ENCODE peak calls at places on chromosome 6, in seven cellular contexts. G, P, C, E, J, S and T are unnamed samples.

GRCh38 chr6:33774774-33775173 is 14.2 kb downstream of the LEMD2 start:
- DNase-seq in E (no peak), C (no peak), S (no peak), J (no peak), G (no peak), P (no peak), T (no peak)

GRCh38 chr6:12249516-12250394 is 40.4 kb upstream of the EDN1 start:
- DNase-seq in C (no peak), P (no peak), S (no peak), J (no peak), G (no peak), E (no peak), T (no peak)

GRCh38 chr6:18362058-18362561 is 25.0 kb upstream of the RNF144B start:
- DNase-seq in P (no peak), C (peak), S (no peak), J (no peak), E (peak), G (no peak), T (no peak)

GRCh38 chr6:44043036-44043478 is 84.2 kb downstream of the MRPL14 start:
- DNase-seq in P (peak), S (peak), E (no peak), J (no peak), G (peak), C (peak), T (no peak)

GRCh38 chr6:154907293-154907692 is 87.8 kb upstream of the TIAM2 start:
- DNase-seq in G (no peak), C (no peak), E (no peak), J (no peak), S (no peak), P (no peak), T (no peak)

GRCh38 chr6:84449220-84449619 is 221.8 kb upstream of the CEP162 start:
- DNase-seq in P (no peak), E (no peak), C (no peak), G (no peak), J (no peak), S (no peak), T (no peak)

GRCh38 chr6:124682751-124683150 is 279.5 kb upstream of the RNF217 start:
- DNase-seq in C (no peak), E (no peak), S (no peak), G (no peak), J (no peak), P (no peak), T (no peak)

GRCh38 chr6:157996918-157997702 is 15.4 kb downstream of the SYNJ2 start:
- DNase-seq in G (no peak), C (no peak), P (no peak), J (no peak), S (no peak), E (no peak), T (no peak)

GRCh38 chr6:159806021-159806458 is 6.0 kb downstream of the PNLDC1 start:
- DNase-seq in S (no peak), J (no peak), G (no peak), E (no peak), P (peak), C (peak), T (no peak)

GRCh38 chr6:168469198-168469943 is 28.4 kb downstream of the SMOC2 start:
- DNase-seq in P (no peak), J (no peak), S (peak), G (no peak), C (no peak), E (no peak), T (no peak)

GRCh38 chr6:43668151-43669028 is 19.2 kb downstream of the MRPS18A start:
- DNase-seq in E (no peak), G (no peak), C (peak), P (peak), S (peak), J (peak), T (peak)

GRCh38 chr6:124055986-124056385 is 252.3 kb downstream of the NKAIN2 start:
- DNase-seq in C (no peak), E (no peak), G (no peak), P (no peak), S (no peak), J (no peak), T (no peak)

GRCh38 chr6:104995989-104996617 is 39.2 kb downstream of the LIN28B start:
- DNase-seq in J (no peak), E (peak), G (peak), P (no peak), S (peak), C (peak), T (peak)
- TF ChIP-seq CTCF in J (peak), E (peak), G (no peak), P (peak), S (peak), C (peak), T (no peak)

GRCh38 chr6:11042750-11043551 is 1.2 kb downstream of the ELOVL2 start:
- DNase-seq in C (no peak), G (no peak), P (no peak), J (no peak), E (no peak), S (no peak), T (peak)
- H3K4me3 ChIP-seq in C (no peak), G (peak), P (peak), J (peak), E (no peak), S (no peak), T (no peak)

GRCh38 chr6:121356575-121356974 is 22.3 kb upstream of the TBC1D32 start:
- DNase-seq in J (no peak), C (no peak), G (no peak), P (no peak), E (no peak), S (no peak), T (no peak)
- TF ChIP-seq CTCF in J (no peak), C (no peak), G (peak), P (no peak), E (no peak), S (no peak), T (no peak)

GRCh38 chr6:27230758-27231111 is 16.8 kb upstream of the PRSS16 start:
- DNase-seq in E (no peak), C (no peak), P (no peak), S (no peak), J (no peak), G (no peak), T (no peak)

GRCh38 chr6:27238010-27238983 is 9.2 kb upstream of the PRSS16 start:
- DNase-seq in E (no peak), P (no peak), G (no peak), J (no peak), S (no peak), C (peak), T (peak)

GRCh38 chr6:27237089-27237723 is 10.3 kb upstream of the PRSS16 start:
- DNase-seq in C (peak), G (peak), J (no peak), S (no peak), E (peak), P (peak), T (peak)

GRCh38 chr6:27239258-27239657 is 8.2 kb upstream of the PRSS16 start:
- DNase-seq in S (no peak), C (no peak), E (no peak), J (no peak), G (no peak), P (no peak), T (no peak)

DNA sequence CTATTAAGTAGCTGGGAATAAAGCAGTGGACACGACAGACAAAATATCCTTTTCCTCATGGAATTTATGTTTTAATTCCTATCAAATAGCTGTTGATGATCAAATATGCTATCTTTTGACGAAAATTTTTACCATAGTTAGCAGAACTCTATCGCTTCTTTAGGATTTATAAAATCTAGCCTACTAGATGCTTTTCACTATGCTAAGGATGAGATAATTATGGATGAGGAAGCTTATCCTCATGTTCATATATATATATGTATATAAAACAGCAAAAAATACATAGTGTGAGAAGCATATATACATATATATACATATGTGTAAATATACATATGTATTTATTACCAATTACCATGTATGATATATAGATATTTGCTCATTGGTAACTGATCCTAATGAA is 12.9 kb upstream of the PRSS16 start:
- DNase-seq in J (no peak), E (no peak), S (no peak), C (no peak), G (no peak), P (no peak), T (no peak)
- H3K4me3 ChIP-seq in J (no peak), E (no peak), S (no peak), C (no peak), G (peak), P (no peak), T (no peak)